ENCODE peak calls at places on chromosome 3, in six cellular contexts. M is Peyer's patch; Y is GM23338; H is neuronal stem cell; V is A549; K is CD8-positive, alpha-beta memory T cell. W is an unnamed sample.

GRCh38 chr3:123755085-123755484 is 129.0 kb downstream of the MYLK start:
- DNase-seq in M (no peak), Y (no peak), H (no peak), V (peak; percentile 94), K (no peak), W (no peak)

GRCh38 chr3:133371676-133372075 is 28.2 kb upstream of the BFSP2 start:
- DNase-seq in M (no peak), Y (no peak), H (no peak), V (no peak), K (no peak), W (no peak)

GRCh38 chr3:64454179-64454578 is 228.9 kb upstream of the PRICKLE2 start:
- DNase-seq in M (no peak), Y (no peak), H (no peak), V (no peak), K (no peak), W (peak; percentile 85)

GRCh38 chr3:196740476-196741400 is 1.1 kb downstream of the PAK2 start:
- DNase-seq in M (peak; percentile 17), Y (peak; percentile 73), H (peak; percentile 43), V (peak; percentile 15), K (no peak), W (peak; percentile 66)

GRCh38 chr3:183328823-183329222 is 75.8 kb downstream of the B3GNT5 start:
- DNase-seq in M (no peak), Y (no peak), H (no peak), V (no peak), K (no peak), W (no peak)

GRCh38 chr3:167166012-167166411 is 214.1 kb downstream of the ZBBX start:
- DNase-seq in M (no peak), Y (no peak), H (no peak), V (no peak), K (no peak), W (no peak)

GRCh38 chr3:83169473-83169872 is 1408.0 kb upstream of the GBE1 start:
- DNase-seq in M (no peak), Y (no peak), H (no peak), V (no peak), K (no peak), W (no peak)

GRCh38 chr3:123158899-123159390 is 42.8 kb upstream of the SEC22A start:
- DNase-seq in M (no peak), Y (no peak), H (no peak), V (no peak), K (no peak), W (no peak)

GRCh38 chr3:191721390-191721801 is 260.4 kb downstream of the PYDC2 start:
- DNase-seq in M (no peak), Y (no peak), H (no peak), V (no peak), K (no peak), W (no peak)

GRCh38 chr3:123453675-123454074 is 4.8 kb upstream of the ADCY5 start:
- DNase-seq in M (no peak), Y (no peak), H (no peak), V (no peak), K (no peak), W (no peak)

GRCh38 chr3:134336587-134336986 is 37.7 kb downstream of the AMOTL2 start:
- DNase-seq in M (no peak), Y (no peak), H (no peak), V (no peak), K (no peak), W (no peak)

GRCh38 chr3:58532794-58533220 is 4.2 kb downstream of the ACOX2 start:
- DNase-seq in M (peak; percentile 77), Y (peak; percentile 81), H (peak; percentile 56), V (peak; percentile 69), K (peak; percentile 64), W (peak; percentile 85)

GRCh38 chr3:73542127-73542526 is 82.6 kb downstream of the PDZRN3 start:
- DNase-seq in M (no peak), Y (no peak), H (no peak), V (no peak), K (no peak), W (no peak)

GRCh38 chr3:158420654-158421396 is 150.2 kb upstream of the MLF1 start:
- DNase-seq in M (no peak), Y (no peak), H (no peak), V (peak; percentile 42), K (no peak), W (peak; percentile 57)

GRCh38 chr3:112672716-112673506 is 32.0 kb upstream of the CCDC80 start:
- DNase-seq in M (no peak), Y (no peak), H (no peak), V (no peak), K (no peak), W (no peak)

GRCh38 chr3:115436767-115437301 is 186.5 kb upstream of the GAP43 start:
- DNase-seq in M (no peak), Y (peak; percentile 56), H (no peak), V (peak; percentile 85), K (no peak), W (peak; percentile 95)

GRCh38 chr3:67819447-67819846 is 165.0 kb upstream of the SUCLG2 start:
- DNase-seq in M (no peak), Y (peak; percentile 54), H (peak; percentile 4), V (peak; percentile 4), K (no peak), W (no peak)

GRCh38 chr3:13619661-13620230 is 70.8 kb downstream of the FBLN2 start:
- DNase-seq in M (no peak), Y (no peak), H (no peak), V (no peak), K (no peak), W (no peak)

GRCh38 chr3:148006508-148006907 is 597.3 kb downstream of the ZIC1 start:
- DNase-seq in M (no peak), Y (peak; percentile 26), H (no peak), V (no peak), K (no peak), W (peak; percentile 49)

GRCh38 chr3:127566801-127567200 is 23.7 kb downstream of the TPRA1 start:
- DNase-seq in M (no peak), Y (no peak), H (no peak), V (no peak), K (no peak), W (no peak)

GRCh38 chr3:71397046-71397445 is 186.5 kb downstream of the FOXP1 start:
- DNase-seq in M (peak; percentile 51), Y (peak; percentile 76), H (no peak), V (peak; percentile 33), K (no peak), W (peak; percentile 47)

DNA sequence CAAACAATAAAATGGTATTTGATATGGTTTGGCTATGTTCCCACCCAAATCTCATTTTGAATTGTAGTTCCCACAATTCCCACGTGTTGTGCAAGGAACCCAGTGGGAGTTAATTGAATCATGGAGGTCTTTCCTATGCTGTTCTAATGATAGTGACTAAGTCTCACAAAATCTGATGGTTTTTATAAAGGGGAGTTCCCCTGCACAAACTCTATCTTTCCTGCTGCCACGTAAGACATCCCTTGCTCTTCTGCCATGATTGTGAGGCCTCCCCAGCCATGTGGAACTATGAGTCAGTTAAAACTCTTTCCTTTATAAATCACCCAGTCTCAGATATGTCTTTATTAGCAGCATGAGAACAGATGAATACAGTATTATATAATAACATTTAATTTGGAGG is 15.4 kb upstream of the AADAC start:
- DNase-seq in M (no peak), Y (no peak), H (no peak), V (no peak), K (no peak), W (no peak)
- H3K27ac ChIP-seq in M (no peak overlapping the region), Y (no peak overlapping the region), H (no peak overlapping the region), V (no peak overlapping the region), K (no peak overlapping the region), W (no peak overlapping the region)

GRCh38 chr3:195040094-195040493 is 230.9 kb downstream of the XXYLT1 start:
- DNase-seq in M (peak; percentile 31), Y (no peak), H (no peak), V (no peak), K (no peak), W (no peak)
- H3K27ac ChIP-seq in M (no peak overlapping the region), Y (no peak overlapping the region), H (no peak overlapping the region), V (no peak overlapping the region), K (no peak overlapping the region), W (no peak overlapping the region)

GRCh38 chr3:124984754-124985153 is 50.2 kb upstream of the MUC13 start:
- DNase-seq in M (no peak), Y (no peak), H (no peak), V (no peak), K (no peak), W (no peak)
- H3K27ac ChIP-seq in M (peak overlapping the region; percentile 61), Y (no peak overlapping the region), H (no peak overlapping the region), V (peak overlapping the region; percentile 93), K (no peak overlapping the region), W (no peak overlapping the region)

GRCh38 chr3:69009559-69010410 is 3.7 kb downstream of the EOGT start:
- DNase-seq in M (no peak), Y (peak; percentile 92), H (no peak), V (no peak), K (no peak), W (peak; percentile 92)
- H3K27ac ChIP-seq in M (no peak overlapping the region), Y (peak overlapping the region; percentile 81), H (no peak overlapping the region), V (no peak overlapping the region), K (no peak overlapping the region), W (no peak overlapping the region)

DNA sequence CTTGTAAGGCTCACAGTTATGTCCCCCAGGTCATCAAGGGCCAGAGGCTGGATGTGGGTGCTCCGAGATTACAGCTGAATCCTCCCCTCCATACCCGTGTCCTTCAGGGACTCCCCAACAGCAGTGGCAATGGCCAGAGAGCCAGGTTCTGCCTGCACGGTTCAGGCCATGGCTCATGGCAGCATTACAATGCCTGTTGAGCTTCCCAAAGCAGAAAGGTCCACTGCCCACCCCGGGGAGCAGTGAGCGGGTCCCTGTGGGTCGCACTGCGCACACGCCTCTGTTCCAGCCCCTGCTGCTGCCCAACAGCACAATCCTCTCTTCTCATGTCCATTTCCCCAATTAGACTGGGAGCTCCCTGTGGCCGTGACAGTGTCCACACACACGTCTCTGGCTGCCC is 80.6 kb downstream of the VGLL4 start:
- DNase-seq in M (no peak), Y (no peak), H (no peak), V (no peak), K (no peak), W (no peak)
- H3K27ac ChIP-seq in M (no peak overlapping the region), Y (no peak overlapping the region), H (no peak overlapping the region), V (no peak overlapping the region), K (no peak overlapping the region), W (no peak overlapping the region)

GRCh38 chr3:149751551-149751950 is 738 bp downstream of the COMMD2 start:
- DNase-seq in M (no peak), Y (peak; percentile 18), H (no peak), V (no peak), K (no peak), W (no peak)
- H3K27ac ChIP-seq in M (peak overlapping the region; percentile 68), Y (no peak overlapping the region), H (no peak overlapping the region), V (peak overlapping the region; percentile 96), K (peak overlapping the region; percentile 71), W (no peak overlapping the region)

W was measured in cardiac muscle cell.